ENCODE peak calls at places on chromosomes 11 and 22, in ten cellular contexts. K, J, H, V, R, D, G, P, U and M are unnamed samples.

GRCh38 chr11:908273-908672 is 2.3 kb downstream of the CHID1 start:
- DNase-seq in K (no peak), J (no peak), G (no peak), P (no peak), V (no peak), H (no peak), R (no peak), U (no peak), D (no peak), M (no peak)

GRCh38 chr11:28674432-28675076 is 566.4 kb downstream of the METTL15 start:
- DNase-seq in P (peak), R (peak), V (peak), G (no peak), K (no peak), D (no peak), H (no peak), J (peak), U (peak), M (no peak)

GRCh38 chr22:17119481-17120202 is 1.5 kb downstream of the TMEM121B start:
- DNase-seq in D (no peak), J (no peak), V (no peak), K (no peak), H (no peak), U (peak), P (peak), R (peak), G (no peak), M (no peak)

GRCh38 chr11:60985991-60986915 is 14.8 kb downstream of the CD6 start:
- DNase-seq in U (no peak), R (no peak), V (peak), D (no peak), P (no peak), J (peak), H (no peak), K (no peak), G (no peak), M (no peak)

GRCh38 chr11:72807021-72807693 is 7.1 kb upstream of the ATG16L2 start:
- DNase-seq in H (no peak), D (no peak), J (no peak), G (no peak), V (peak), R (no peak), U (no peak), P (no peak), K (no peak), M (no peak)

GRCh38 chr11:134634897-134635831 is 223.1 kb upstream of the B3GAT1 start:
- DNase-seq in G (no peak), D (no peak), K (no peak), P (peak), R (no peak), H (no peak), U (no peak), J (no peak), V (no peak), M (peak)

GRCh38 chr11:77411717-77412441 is 62.0 kb downstream of the PAK1 start:
- DNase-seq in U (peak), R (peak), G (peak), K (peak), D (peak), P (peak), H (peak), V (peak), J (peak), M (peak)

GRCh38 chr11:117809236-117810055 is 12.4 kb upstream of the DSCAML1 start:
- DNase-seq in J (peak), G (peak), U (peak), K (peak), V (peak), R (peak), P (peak), D (peak), H (peak), M (peak)

GRCh38 chr22:44497218-44497903 is 672 bp downstream of the RTL6 start:
- DNase-seq in H (peak), R (no peak), P (peak), J (peak), K (peak), G (no peak), U (peak), D (no peak), V (peak), M (no peak)

DNA sequence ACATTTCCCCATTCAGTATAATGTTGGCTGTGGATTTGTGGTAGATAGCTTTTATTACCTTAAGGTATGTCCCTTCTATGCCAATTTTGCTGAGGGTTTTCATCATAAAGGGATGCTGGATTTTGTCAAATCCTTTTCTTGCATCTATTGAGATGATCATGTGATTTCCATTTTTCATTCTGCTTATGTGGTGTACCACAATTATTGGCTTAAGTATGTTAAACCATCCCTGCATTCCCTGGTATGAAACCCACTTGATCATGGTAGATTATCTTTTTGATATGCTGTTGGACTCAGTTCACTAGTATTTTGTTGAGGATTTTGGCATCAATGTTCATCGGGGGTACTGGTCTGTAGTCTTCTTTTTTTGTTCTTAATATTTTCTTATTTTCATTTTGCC is 44.7 kb upstream of the ARHGAP32 start:
- DNase-seq in G (no peak), J (no peak), R (no peak), H (no peak), V (no peak), P (no peak), K (no peak), D (no peak), U (no peak), M (no peak)
- H3K27ac ChIP-seq in G (no peak), J (no peak), R (no peak), H (no peak), V (no peak), P (no peak), K (no peak), D (no peak), U (no peak), M (no peak)

GRCh38 chr11:47345890-47346563 is 6.5 kb downstream of the MYBPC3 start:
- DNase-seq in K (no peak), D (no peak), V (no peak), P (no peak), R (no peak), H (no peak), U (no peak), J (no peak), G (no peak), M (no peak)
- H3K27ac ChIP-seq in K (no peak), D (no peak), V (no peak), P (no peak), R (no peak), H (no peak), U (no peak), J (no peak), G (no peak), M (no peak)

DNA sequence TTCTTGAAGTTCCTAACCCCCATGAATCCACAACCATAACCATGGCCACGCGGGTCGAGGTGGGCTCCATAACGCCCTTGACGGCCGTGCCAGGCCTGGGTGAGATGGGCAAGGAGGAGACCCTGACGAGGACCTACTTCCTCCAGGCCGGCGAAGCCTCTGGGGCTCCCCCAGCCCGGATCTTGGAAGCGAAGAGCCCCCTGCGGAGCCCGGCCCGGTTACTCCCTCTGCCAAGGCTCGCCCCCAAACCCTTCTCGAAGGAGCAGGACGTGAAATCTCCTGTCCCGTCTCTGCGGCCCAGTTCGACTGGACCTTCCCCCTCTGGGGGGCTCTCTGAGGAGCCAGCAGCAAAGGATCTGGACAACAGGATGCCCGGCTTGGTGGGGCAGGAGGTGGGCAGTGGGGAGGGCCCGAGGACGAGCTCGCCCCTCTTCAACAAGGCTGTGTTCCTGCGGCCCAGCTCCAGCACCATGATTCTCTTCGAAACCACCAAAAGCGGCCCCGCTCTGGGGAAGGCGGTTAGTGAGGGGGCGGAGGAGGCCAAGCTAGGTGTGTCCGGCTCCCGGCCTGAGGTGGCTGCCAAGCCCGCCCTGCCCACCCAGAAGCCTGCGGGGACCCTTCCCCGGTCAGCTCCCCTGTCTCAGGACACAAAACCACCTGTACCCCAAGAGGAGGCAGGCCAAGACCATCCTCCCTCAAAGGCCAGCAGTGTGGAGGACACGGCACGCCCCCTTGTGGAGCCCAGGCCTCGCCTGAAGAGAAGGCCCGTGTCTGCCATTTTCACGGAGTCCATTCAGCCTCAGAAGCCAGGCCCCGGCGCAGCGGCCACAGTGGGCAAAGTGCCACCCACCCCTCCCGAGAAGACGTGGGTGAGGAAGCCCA is 75.7 kb downstream of the KIAA1671 start:
- DNase-seq in G (no peak), H (peak), U (no peak), V (no peak), P (peak), J (no peak), R (peak), D (no peak), K (no peak), M (no peak)
- H3K27ac ChIP-seq in G (no peak), H (no peak), U (no peak), V (no peak), P (no peak), J (no peak), R (no peak), D (peak), K (no peak), M (no peak)

GRCh38 chr22:46292727-46293126 is 3.9 kb upstream of the GTSE1 start:
- DNase-seq in V (no peak), U (no peak), K (no peak), J (no peak), D (no peak), H (no peak), G (peak), P (no peak), R (no peak), M (no peak)
- H3K27ac ChIP-seq in V (no peak), U (peak), K (no peak), J (no peak), D (peak), H (no peak), G (no peak), P (no peak), R (no peak), M (no peak)

GRCh38 chr22:41564563-41564962 is 3.8 kb downstream of the CSDC2 start:
- DNase-seq in P (no peak), V (peak), K (no peak), D (no peak), H (no peak), J (no peak), R (no peak), G (no peak), U (no peak), M (no peak)
- H3K27ac ChIP-seq in P (no peak), V (peak), K (peak), D (no peak), H (no peak), J (peak), R (no peak), G (peak), U (no peak), M (no peak)

GRCh38 chr11:64007160-64007628 is 21.0 kb downstream of the OTUB1 start:
- DNase-seq in P (peak), R (peak), H (no peak), K (no peak), U (peak), J (peak), G (peak), V (no peak), D (no peak), M (no peak)
- H3K27ac ChIP-seq in P (no peak), R (no peak), H (peak), K (peak), U (no peak), J (no peak), G (peak), V (no peak), D (no peak), M (no peak)

GRCh38 chr11:2944953-2945756 is 15.9 kb upstream of the PHLDA2 start:
- DNase-seq in D (peak), V (peak), G (peak), U (peak), R (peak), P (peak), H (peak), J (no peak), K (peak), M (peak)

GRCh38 chr11:2947744-2948143 is 18.5 kb upstream of the PHLDA2 start:
- DNase-seq in J (no peak), V (no peak), U (no peak), G (no peak), D (no peak), H (no peak), K (no peak), P (no peak), R (no peak), M (no peak)

GRCh38 chr11:2944530-2944929 is 15.3 kb upstream of the PHLDA2 start:
- DNase-seq in H (no peak), K (no peak), R (no peak), U (no peak), P (no peak), J (no peak), D (no peak), V (no peak), G (no peak), M (no peak)

GRCh38 chr11:2943711-2944118 is 14.5 kb upstream of the PHLDA2 start:
- DNase-seq in P (no peak), G (no peak), H (no peak), V (no peak), J (no peak), R (no peak), K (no peak), U (no peak), D (no peak), M (no peak)

GRCh38 chr11:2945757-2946287 is 16.6 kb upstream of the PHLDA2 start:
- DNase-seq in P (no peak), G (no peak), U (no peak), J (no peak), R (peak), D (no peak), V (no peak), K (no peak), H (no peak), M (no peak)
- H3K27ac ChIP-seq in P (no peak), G (no peak), U (peak), J (no peak), R (no peak), D (no peak), V (peak), K (peak), H (peak), M (peak)

DNA sequence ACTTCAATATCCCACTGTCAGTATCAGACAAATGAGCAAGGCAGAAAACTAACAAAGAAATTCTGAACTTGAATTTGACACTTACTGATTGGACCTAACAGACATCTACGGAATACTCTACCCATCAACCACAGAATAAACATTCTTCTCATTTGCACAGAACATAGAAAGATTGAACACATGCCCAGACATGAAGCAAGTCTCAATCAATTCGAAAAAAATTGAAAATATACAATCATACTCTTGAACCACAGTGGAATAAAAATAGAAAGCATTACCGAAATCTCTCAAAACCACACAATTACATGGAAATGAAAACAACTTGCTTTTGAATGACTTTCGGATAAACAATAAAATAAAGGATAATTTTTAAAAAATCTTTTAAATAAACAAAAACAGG is 17.8 kb downstream of the RAB38 start:
- DNase-seq in G (no peak), D (no peak), P (no peak), K (no peak), R (no peak), J (no peak), V (no peak), U (no peak), H (no peak), M (no peak)
- H3K27ac ChIP-seq in G (no peak), D (no peak), P (no peak), K (no peak), R (no peak), J (no peak), V (no peak), U (no peak), H (no peak), M (no peak)

GRCh38 chr22:30671071-30671470 is 3.4 kb upstream of the DUSP18 start:
- DNase-seq in V (no peak), G (no peak), U (no peak), P (no peak), D (no peak), J (no peak), H (no peak), K (no peak), R (no peak), M (no peak)

GRCh38 chr22:30667092-30667485 is 586 bp downstream of the DUSP18 start:
- DNase-seq in H (no peak), V (no peak), K (no peak), G (no peak), D (no peak), P (no peak), U (no peak), J (no peak), R (no peak), M (no peak)

GRCh38 chr22:30667486-30668305 is at the start of gene DUSP18:
- DNase-seq in U (peak), V (peak), D (peak), H (peak), K (peak), R (peak), G (peak), J (peak), P (peak), M (peak)

GRCh38 chr22:30665786-30666185 is 1.9 kb downstream of the DUSP18 start:
- DNase-seq in R (no peak), D (no peak), G (no peak), U (no peak), J (no peak), K (no peak), H (no peak), V (no peak), P (no peak), M (no peak)

GRCh38 chr22:30668306-30668655 is 606 bp upstream of the DUSP18 start:
- DNase-seq in J (no peak), P (no peak), V (no peak), U (no peak), G (no peak), D (no peak), H (no peak), R (no peak), K (peak), M (no peak)
- H3K27ac ChIP-seq in J (no peak), P (no peak), V (no peak), U (peak), G (peak), D (no peak), H (no peak), R (no peak), K (peak), M (peak)